ENCODE peak calls at places on chromosomes 1 and 21, in ten cellular contexts. U, R, P, Z, M, F, N, Q, K and Y are unnamed samples.

GRCh38 chr1:225963735-225964530 is 22.9 kb upstream of the LEFTY2 start:
- DNase-seq in F (no peak), P (no peak), N (no peak), U (no peak), Q (no peak), M (no peak), Z (no peak), K (no peak), R (no peak), Y (no peak)

GRCh38 chr1:79716481-79716880 is 710.0 kb upstream of the ADGRL4 start:
- DNase-seq in U (no peak), R (peak; percentile 2), K (no peak), N (no peak), P (no peak), Q (no peak), Z (no peak), F (no peak), M (no peak), Y (no peak)

GRCh38 chr1:178341218-178341956 is 155.4 kb downstream of the CLEC20A start:
- DNase-seq in P (no peak), M (no peak), N (no peak), R (peak; percentile 6), Z (no peak), U (no peak), Q (no peak), K (peak; percentile 53), F (peak; percentile 86), Y (no peak)

GRCh38 chr1:186999506-186999905 is 170.8 kb downstream of the PLA2G4A start:
- DNase-seq in R (no peak), F (no peak), U (no peak), Z (no peak), K (no peak), Q (no peak), N (no peak), P (no peak), M (no peak), Y (no peak)

GRCh38 chr21:26116456-26117011 is 54.0 kb downstream of the APP start:
- DNase-seq in N (no peak), K (no peak), P (no peak), U (no peak), Z (no peak), R (no peak), Q (no peak), F (no peak), M (no peak), Y (peak; percentile 60)

GRCh38 chr21:45423201-45423955 is 18.4 kb downstream of the COL18A1 start:
- DNase-seq in F (no peak), Z (no peak), K (no peak), M (no peak), N (no peak), Q (no peak), P (no peak), U (no peak), R (no peak), Y (no peak)

GRCh38 chr1:116325922-116326321 is 47.1 kb upstream of the ATP1A1 start:
- DNase-seq in F (no peak), R (no peak), U (no peak), N (no peak), Z (no peak), K (no peak), M (peak; percentile 13), Q (no peak), P (no peak), Y (no peak)

GRCh38 chr1:21672478-21673276 is 3.5 kb upstream of the RAP1GAP start:
- DNase-seq in P (no peak), F (peak; percentile 98), M (no peak), N (peak; percentile 40), U (no peak), K (no peak), Z (no peak), Q (no peak), R (no peak), Y (no peak)

GRCh38 chr1:89589515-89589914 is 43.4 kb upstream of the LRRC8C start:
- DNase-seq in P (no peak), Z (no peak), Q (no peak), K (no peak), F (no peak), M (no peak), U (no peak), N (no peak), R (no peak), Y (no peak)

GRCh38 chr21:44925027-44925755 is 4.5 kb upstream of the ITGB2 start:
- DNase-seq in U (no peak), Z (no peak), K (no peak), R (no peak), F (peak; percentile 86), P (no peak), M (no peak), N (no peak), Q (no peak), Y (no peak)